ENCODE peak calls at places on chromosomes 3 and 15, in six cellular contexts. One of them, this sample, is unnamed.

GRCh38 chr3:47892284-47892683 is 89.3 kb downstream of the DHX30 start:
- DNase-seq in activated naive CD8-positive, alpha-beta T cell treated with anti-CD3 and anti-CD28 coated beads, Interleukin-2, amount 50 U/mL, for 24 hours: no peak
- DNase-seq in IMR-90: no peak
- DNase-seq in dorsolateral prefrontal cortex: peak; percentile 62
- DNase-seq in smooth muscle cell of the brain vasculature: no peak
- DNase-seq in fibroblast of the conjunctiva: no peak
- DNase-seq in this sample: peak; percentile 71

GRCh38 chr3:127792664-127793292 is 29.5 kb downstream of the MGLL start:
- DNase-seq in smooth muscle cell of the brain vasculature: peak; percentile 98
- DNase-seq in IMR-90: peak; percentile 98
- DNase-seq in fibroblast of the conjunctiva: peak; percentile 98
- DNase-seq in activated naive CD8-positive, alpha-beta T cell treated with anti-CD3 and anti-CD28 coated beads, Interleukin-2, amount 50 U/mL, for 24 hours: no peak
- DNase-seq in dorsolateral prefrontal cortex: no peak
- DNase-seq in this sample: no peak

GRCh38 chr15:66016199-66016598 is 146.9 kb downstream of the RAB11A start:
- DNase-seq in fibroblast of the conjunctiva: no peak
- DNase-seq in IMR-90: no peak
- DNase-seq in activated naive CD8-positive, alpha-beta T cell treated with anti-CD3 and anti-CD28 coated beads, Interleukin-2, amount 50 U/mL, for 24 hours: no peak
- DNase-seq in smooth muscle cell of the brain vasculature: no peak
- DNase-seq in dorsolateral prefrontal cortex: no peak
- DNase-seq in this sample: no peak

GRCh38 chr3:55427739-55428138 is 59.4 kb downstream of the WNT5A start:
- DNase-seq in dorsolateral prefrontal cortex: no peak
- DNase-seq in fibroblast of the conjunctiva: no peak
- DNase-seq in activated naive CD8-positive, alpha-beta T cell treated with anti-CD3 and anti-CD28 coated beads, Interleukin-2, amount 50 U/mL, for 24 hours: no peak
- DNase-seq in smooth muscle cell of the brain vasculature: no peak
- DNase-seq in IMR-90: no peak
- DNase-seq in this sample: no peak

GRCh38 chr3:8668216-8668615 is 23.6 kb upstream of the SSUH2 start:
- DNase-seq in dorsolateral prefrontal cortex: no peak
- DNase-seq in IMR-90: peak; percentile 17
- DNase-seq in activated naive CD8-positive, alpha-beta T cell treated with anti-CD3 and anti-CD28 coated beads, Interleukin-2, amount 50 U/mL, for 24 hours: no peak
- DNase-seq in fibroblast of the conjunctiva: no peak
- DNase-seq in smooth muscle cell of the brain vasculature: no peak
- DNase-seq in this sample: no peak

GRCh38 chr3:127182848-127183714 is 9.8 kb upstream of the PRR23E start:
- DNase-seq in IMR-90: no peak
- DNase-seq in smooth muscle cell of the brain vasculature: no peak
- DNase-seq in fibroblast of the conjunctiva: no peak
- DNase-seq in dorsolateral prefrontal cortex: no peak
- DNase-seq in activated naive CD8-positive, alpha-beta T cell treated with anti-CD3 and anti-CD28 coated beads, Interleukin-2, amount 50 U/mL, for 24 hours: no peak
- DNase-seq in this sample: no peak

GRCh38 chr3:44065741-44066140 is 175.9 kb upstream of the TOPAZ1 start:
- DNase-seq in activated naive CD8-positive, alpha-beta T cell treated with anti-CD3 and anti-CD28 coated beads, Interleukin-2, amount 50 U/mL, for 24 hours: no peak
- DNase-seq in smooth muscle cell of the brain vasculature: peak; percentile 33
- DNase-seq in dorsolateral prefrontal cortex: no peak
- DNase-seq in fibroblast of the conjunctiva: peak; percentile 4
- DNase-seq in IMR-90: no peak
- DNase-seq in this sample: no peak

GRCh38 chr3:129289201-129289921 is 10.7 kb downstream of the HMCES start:
- DNase-seq in IMR-90: peak; percentile 86
- DNase-seq in fibroblast of the conjunctiva: peak; percentile 67
- DNase-seq in activated naive CD8-positive, alpha-beta T cell treated with anti-CD3 and anti-CD28 coated beads, Interleukin-2, amount 50 U/mL, for 24 hours: no peak
- DNase-seq in smooth muscle cell of the brain vasculature: no peak
- DNase-seq in dorsolateral prefrontal cortex: no peak
- DNase-seq in this sample: no peak

GRCh38 chr3:107065094-107065861 is 312.0 kb upstream of the CCDC54 start:
- DNase-seq in IMR-90: no peak
- DNase-seq in fibroblast of the conjunctiva: no peak
- DNase-seq in dorsolateral prefrontal cortex: peak; percentile 28
- DNase-seq in activated naive CD8-positive, alpha-beta T cell treated with anti-CD3 and anti-CD28 coated beads, Interleukin-2, amount 50 U/mL, for 24 hours: no peak
- DNase-seq in smooth muscle cell of the brain vasculature: no peak
- DNase-seq in this sample: peak; percentile 32

GRCh38 chr15:82850731-82851130 is 41.3 kb downstream of the WHAMM start:
- DNase-seq in IMR-90: no peak
- DNase-seq in activated naive CD8-positive, alpha-beta T cell treated with anti-CD3 and anti-CD28 coated beads, Interleukin-2, amount 50 U/mL, for 24 hours: no peak
- DNase-seq in fibroblast of the conjunctiva: no peak
- DNase-seq in dorsolateral prefrontal cortex: no peak
- DNase-seq in smooth muscle cell of the brain vasculature: no peak
- DNase-seq in this sample: no peak

GRCh38 chr15:44296625-44297524 is 8.4 kb downstream of the GOLM2 start:
- DNase-seq in dorsolateral prefrontal cortex: no peak
- DNase-seq in activated naive CD8-positive, alpha-beta T cell treated with anti-CD3 and anti-CD28 coated beads, Interleukin-2, amount 50 U/mL, for 24 hours: no peak
- DNase-seq in IMR-90: peak; percentile 78
- DNase-seq in fibroblast of the conjunctiva: no peak
- DNase-seq in smooth muscle cell of the brain vasculature: no peak
- DNase-seq in this sample: peak; percentile 45

GRCh38 chr3:112884678-112885290 is 38.1 kb upstream of the CD200R1L start:
- DNase-seq in activated naive CD8-positive, alpha-beta T cell treated with anti-CD3 and anti-CD28 coated beads, Interleukin-2, amount 50 U/mL, for 24 hours: no peak
- DNase-seq in IMR-90: no peak
- DNase-seq in dorsolateral prefrontal cortex: no peak
- DNase-seq in fibroblast of the conjunctiva: no peak
- DNase-seq in smooth muscle cell of the brain vasculature: no peak
- DNase-seq in this sample: no peak

GRCh38 chr3:20622304-20622703 is 436.3 kb upstream of the SGO1 start:
- DNase-seq in IMR-90: peak; percentile 72
- DNase-seq in fibroblast of the conjunctiva: no peak
- DNase-seq in activated naive CD8-positive, alpha-beta T cell treated with anti-CD3 and anti-CD28 coated beads, Interleukin-2, amount 50 U/mL, for 24 hours: no peak
- DNase-seq in dorsolateral prefrontal cortex: no peak
- DNase-seq in smooth muscle cell of the brain vasculature: no peak
- DNase-seq in this sample: no peak

GRCh38 chr3:141268281-141268680 is 36.7 kb downstream of the PXYLP1 start:
- DNase-seq in activated naive CD8-positive, alpha-beta T cell treated with anti-CD3 and anti-CD28 coated beads, Interleukin-2, amount 50 U/mL, for 24 hours: no peak
- DNase-seq in IMR-90: no peak
- DNase-seq in dorsolateral prefrontal cortex: no peak
- DNase-seq in smooth muscle cell of the brain vasculature: no peak
- DNase-seq in fibroblast of the conjunctiva: no peak
- DNase-seq in this sample: no peak

GRCh38 chr15:58446521-58446920 is 14.7 kb downstream of the LIPC start:
- DNase-seq in IMR-90: no peak
- DNase-seq in smooth muscle cell of the brain vasculature: no peak
- DNase-seq in activated naive CD8-positive, alpha-beta T cell treated with anti-CD3 and anti-CD28 coated beads, Interleukin-2, amount 50 U/mL, for 24 hours: no peak
- DNase-seq in dorsolateral prefrontal cortex: no peak
- DNase-seq in fibroblast of the conjunctiva: no peak
- DNase-seq in this sample: no peak

GRCh38 chr3:149186726-149187125 is 34.9 kb downstream of the CP start:
- DNase-seq in IMR-90: no peak
- DNase-seq in fibroblast of the conjunctiva: no peak
- DNase-seq in smooth muscle cell of the brain vasculature: no peak
- DNase-seq in dorsolateral prefrontal cortex: no peak
- DNase-seq in activated naive CD8-positive, alpha-beta T cell treated with anti-CD3 and anti-CD28 coated beads, Interleukin-2, amount 50 U/mL, for 24 hours: no peak
- DNase-seq in this sample: no peak

GRCh38 chr3:108620250-108620649 is 30.7 kb downstream of the DZIP3 start:
- DNase-seq in activated naive CD8-positive, alpha-beta T cell treated with anti-CD3 and anti-CD28 coated beads, Interleukin-2, amount 50 U/mL, for 24 hours: no peak
- DNase-seq in dorsolateral prefrontal cortex: no peak
- DNase-seq in fibroblast of the conjunctiva: no peak
- DNase-seq in IMR-90: no peak
- DNase-seq in smooth muscle cell of the brain vasculature: no peak
- DNase-seq in this sample: no peak

GRCh38 chr15:60633426-60633968 is 154.6 kb upstream of the ICE2 start:
- DNase-seq in activated naive CD8-positive, alpha-beta T cell treated with anti-CD3 and anti-CD28 coated beads, Interleukin-2, amount 50 U/mL, for 24 hours: no peak
- DNase-seq in fibroblast of the conjunctiva: no peak
- DNase-seq in smooth muscle cell of the brain vasculature: no peak
- DNase-seq in IMR-90: no peak
- DNase-seq in dorsolateral prefrontal cortex: no peak
- DNase-seq in this sample: no peak

GRCh38 chr15:59764775-59765174 is 75.7 kb upstream of the BNIP2 start:
- DNase-seq in activated naive CD8-positive, alpha-beta T cell treated with anti-CD3 and anti-CD28 coated beads, Interleukin-2, amount 50 U/mL, for 24 hours: no peak
- DNase-seq in fibroblast of the conjunctiva: no peak
- DNase-seq in IMR-90: no peak
- DNase-seq in smooth muscle cell of the brain vasculature: no peak
- DNase-seq in dorsolateral prefrontal cortex: no peak
- DNase-seq in this sample: no peak

GRCh38 chr3:16808393-16809107 is 76.2 kb upstream of the PLCL2 start:
- DNase-seq in dorsolateral prefrontal cortex: no peak
- DNase-seq in IMR-90: no peak
- DNase-seq in smooth muscle cell of the brain vasculature: no peak
- DNase-seq in fibroblast of the conjunctiva: no peak
- DNase-seq in activated naive CD8-positive, alpha-beta T cell treated with anti-CD3 and anti-CD28 coated beads, Interleukin-2, amount 50 U/mL, for 24 hours: no peak
- DNase-seq in this sample: no peak

GRCh38 chr3:141102372-141102771 is 51.2 kb downstream of the SPSB4 start:
- DNase-seq in IMR-90: no peak
- DNase-seq in smooth muscle cell of the brain vasculature: no peak
- DNase-seq in activated naive CD8-positive, alpha-beta T cell treated with anti-CD3 and anti-CD28 coated beads, Interleukin-2, amount 50 U/mL, for 24 hours: no peak
- DNase-seq in dorsolateral prefrontal cortex: no peak
- DNase-seq in fibroblast of the conjunctiva: no peak
- DNase-seq in this sample: no peak

GRCh38 chr3:17025594-17026139 is 140.9 kb downstream of the PLCL2 start:
- DNase-seq in smooth muscle cell of the brain vasculature: no peak
- DNase-seq in fibroblast of the conjunctiva: no peak
- DNase-seq in IMR-90: no peak
- DNase-seq in dorsolateral prefrontal cortex: no peak
- DNase-seq in activated naive CD8-positive, alpha-beta T cell treated with anti-CD3 and anti-CD28 coated beads, Interleukin-2, amount 50 U/mL, for 24 hours: peak; percentile 51
- DNase-seq in this sample: peak; percentile 26

GRCh38 chr15:23759964-23760363 is 72.9 kb upstream of the NDN start:
- DNase-seq in activated naive CD8-positive, alpha-beta T cell treated with anti-CD3 and anti-CD28 coated beads, Interleukin-2, amount 50 U/mL, for 24 hours: no peak
- DNase-seq in fibroblast of the conjunctiva: no peak
- DNase-seq in dorsolateral prefrontal cortex: no peak
- DNase-seq in IMR-90: no peak
- DNase-seq in smooth muscle cell of the brain vasculature: no peak
- DNase-seq in this sample: no peak

This sample was measured in head of caudate nucleus.